ENCODE peak calls at places on chromosome X, in eight cellular contexts. J, B, V, A, I, F, R and T are unnamed samples.

GRCh38 chrX:292900-293897 is 12.0 kb downstream of the PLCXD1 start:
- DNase-seq in F (no peak), V (no peak), B (peak), J (peak), I (no peak), R (no peak), A (no peak), T (peak)

GRCh38 chrX:77014655-77015377 is 432.4 kb upstream of the FGF16 start:
- DNase-seq in V (no peak), I (no peak), A (peak), F (no peak), R (peak), J (no peak), B (no peak), T (no peak)

GRCh38 chrX:12153741-12154140 is 15.5 kb downstream of the FRMPD4 start:
- DNase-seq in B (no peak), R (no peak), J (no peak), I (no peak), F (no peak), A (no peak), V (no peak), T (no peak)

GRCh38 chrX:43559643-43560042 is 96.5 kb upstream of the MAOA start:
- DNase-seq in B (peak), R (peak), F (no peak), I (no peak), A (peak), J (peak), V (peak), T (no peak)

GRCh38 chrX:18174209-18174608 is 46.5 kb downstream of the BEND2 start:
- DNase-seq in B (no peak), F (no peak), A (no peak), V (no peak), R (no peak), I (no peak), J (no peak), T (no peak)

GRCh38 chrX:19723427-19723826 is 164.0 kb downstream of the SH3KBP1 start:
- DNase-seq in F (no peak), A (no peak), J (no peak), B (no peak), V (no peak), I (no peak), R (no peak), T (no peak)

GRCh38 chrX:9383655-9384054 is 81.2 kb upstream of the TBL1X start:
- DNase-seq in V (no peak), A (no peak), I (no peak), R (no peak), F (no peak), B (no peak), J (no peak), T (no peak)

GRCh38 chrX:259692-260355 is 21.4 kb upstream of the PLCXD1 start:
- DNase-seq in R (peak), A (no peak), F (no peak), V (no peak), B (peak), I (no peak), J (peak), T (peak)

GRCh38 chrX:140586951-140587350 is 82.1 kb upstream of the SOX3 start:
- DNase-seq in J (no peak), A (no peak), V (no peak), B (no peak), I (no peak), R (no peak), F (no peak), T (no peak)

GRCh38 chrX:71489540-71489939 is 43.4 kb upstream of the OGT start:
- DNase-seq in A (no peak), B (no peak), V (no peak), F (no peak), I (peak), R (no peak), J (no peak), T (no peak)

GRCh38 chrX:39766882-39767281 is 330.9 kb downstream of the BCOR start:
- DNase-seq in J (no peak), I (no peak), B (no peak), V (no peak), R (no peak), A (no peak), F (no peak), T (no peak)

GRCh38 chrX:131741103-131741581 is 197.3 kb downstream of the OR13H1 start:
- DNase-seq in R (no peak), F (no peak), V (no peak), A (no peak), I (no peak), B (peak), J (no peak), T (no peak)

GRCh38 chrX:133250184-133251080 is 32.3 kb upstream of the TFDP3 start:
- DNase-seq in J (no peak), B (no peak), I (no peak), V (no peak), A (no peak), F (no peak), R (no peak), T (no peak)

GRCh38 chrX:19602866-19603620 is 87.7 kb upstream of the MAP3K15 start:
- DNase-seq in F (no peak), I (peak), A (no peak), B (no peak), J (no peak), V (no peak), R (no peak), T (no peak)

GRCh38 chrX:8916697-8917096 is 115.5 kb upstream of the FAM9A start:
- DNase-seq in J (no peak), B (no peak), I (no peak), R (no peak), F (no peak), V (no peak), A (no peak), T (no peak)

GRCh38 chrX:10608099-10608498 is 12.3 kb downstream of the MID1 start:
- DNase-seq in V (no peak), J (no peak), F (no peak), I (no peak), B (peak), A (no peak), R (no peak), T (no peak)

GRCh38 chrX:3712870-3713224 is 602 bp downstream of the PRKX start:
- DNase-seq in J (peak), V (no peak), B (peak), F (no peak), I (no peak), R (no peak), A (no peak), T (peak)

GRCh38 chrX:53723381-53723780 is 36.9 kb upstream of the HUWE1 start:
- DNase-seq in I (no peak), F (no peak), B (no peak), V (no peak), A (no peak), J (no peak), R (no peak), T (no peak)

GRCh38 chrX:15233416-15234015 is 36.4 kb downstream of the ASB9 start:
- DNase-seq in J (no peak), R (no peak), B (no peak), A (no peak), V (no peak), F (no peak), I (no peak), T (no peak)

GRCh38 chrX:1246816-1247215 is 21.8 kb upstream of the CSF2RA start:
- DNase-seq in F (no peak), A (peak), R (peak), J (peak), B (peak), V (peak), I (no peak), T (peak)

GRCh38 chrX:71671043-71671829 is 3.9 kb downstream of the LOC101059915 start:
- DNase-seq in F (no peak), B (no peak), J (no peak), A (no peak), V (no peak), I (no peak), R (no peak), T (no peak)

GRCh38 chrX:17414057-17414658 is 39.2 kb downstream of the NHS start:
- DNase-seq in V (no peak), R (no peak), I (no peak), J (no peak), A (no peak), B (no peak), F (no peak), T (no peak)

GRCh38 chrX:41338422-41338821 is 4.5 kb downstream of the DDX3X start:
- DNase-seq in J (no peak), B (no peak), A (no peak), R (no peak), I (no peak), V (no peak), F (no peak), T (no peak)

GRCh38 chrX:42725196-42725595 is 52.8 kb downstream of the PPP1R2C start:
- DNase-seq in R (no peak), F (no peak), V (no peak), J (no peak), B (no peak), A (no peak), I (no peak), T (no peak)

DNA sequence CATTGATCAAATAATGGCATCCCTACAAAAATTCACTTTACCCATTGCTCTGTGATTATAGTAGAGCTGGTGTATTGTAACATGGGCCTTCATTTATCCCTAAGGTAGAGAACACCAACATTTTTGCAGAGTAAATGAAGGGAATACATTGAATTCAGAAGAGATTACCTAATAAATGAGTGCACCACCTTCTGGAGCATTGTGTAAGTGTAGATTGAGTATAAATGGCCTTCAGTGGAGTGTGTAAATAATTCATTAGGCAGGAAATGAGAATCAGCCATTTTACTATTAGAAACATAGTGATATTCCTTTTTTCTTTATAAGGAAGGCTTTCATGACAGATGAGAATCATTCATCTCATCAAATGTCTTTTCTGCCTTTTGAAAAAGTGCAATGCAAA is 155.8 kb downstream of the FAM47B start:
- DNase-seq in V (no peak), J (no peak), A (no peak), F (no peak), R (no peak), B (no peak), I (no peak), T (no peak)
- TF ChIP-seq CTCF in V (no peak), J (no peak), A (no peak), F (peak), R (no peak), B (no peak), I (no peak), T (no peak)

GRCh38 chrX:129823115-129823514 is 20.6 kb downstream of the ZDHHC9 start:
- DNase-seq in I (no peak), V (peak), B (peak), R (no peak), F (no peak), A (peak), J (no peak), T (no peak)
- TF ChIP-seq CTCF in I (peak), V (peak), B (peak), R (peak), F (peak), A (peak), J (peak), T (peak)

DNA sequence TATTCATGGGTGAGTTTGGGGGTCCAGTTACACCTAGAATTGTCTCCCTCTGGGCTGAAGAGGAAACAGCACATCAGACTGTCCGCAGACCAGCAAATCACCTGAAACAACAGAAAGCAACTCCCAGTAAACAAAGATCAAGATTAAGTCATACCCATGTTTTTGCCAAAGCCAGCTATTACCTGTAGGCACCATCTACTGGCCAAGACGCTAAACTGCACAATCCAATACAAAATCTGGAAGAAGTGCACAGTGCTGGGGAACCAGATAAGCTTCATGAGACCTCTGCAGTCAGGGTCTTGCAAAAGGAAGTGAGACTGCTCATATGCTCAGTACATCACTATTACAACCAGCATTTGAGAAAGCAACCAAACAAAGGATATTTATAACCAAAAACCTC is 157.5 kb upstream of the ITM2A start:
- DNase-seq in R (no peak), F (no peak), I (no peak), B (peak), J (no peak), V (no peak), A (peak), T (no peak)
- TF ChIP-seq CTCF in R (peak), F (no peak), I (peak), B (peak), J (no peak), V (no peak), A (peak), T (no peak)

GRCh38 chrX:111360839-111361238 is 51.2 kb downstream of the DCX start:
- DNase-seq in V (no peak), J (no peak), I (no peak), A (no peak), R (no peak), B (no peak), F (no peak), T (no peak)
- TF ChIP-seq CTCF in V (no peak), J (no peak), I (no peak), A (no peak), R (peak), B (no peak), F (no peak), T (no peak)